ENCODE peak calls at places on chromosome 22, in six cellular contexts. N, Y, X, L, Z and O are unnamed samples.

GRCh38 chr22:50678651-50679521 is 6.3 kb downstream of the SHANK3 start:
- DNase-seq in Z (no peak), Y (no peak), N (no peak), X (no peak), L (no peak), O (peak)

GRCh38 chr22:23072035-23072910 is 2.0 kb downstream of the GNAZ start:
- DNase-seq in Z (no peak), N (peak), L (peak), Y (peak), X (no peak), O (peak)

GRCh38 chr22:27378343-27378800 is 423.2 kb downstream of the MN1 start:
- DNase-seq in X (no peak), N (no peak), Z (no peak), Y (no peak), L (no peak), O (no peak)

GRCh38 chr22:41943661-41944209 is 3.2 kb downstream of the CENPM start:
- DNase-seq in X (no peak), Z (no peak), L (no peak), Y (no peak), N (no peak), O (no peak)

GRCh38 chr22:29704528-29705285 is 15.1 kb upstream of the CABP7 start:
- DNase-seq in N (no peak), Z (peak), X (no peak), Y (no peak), L (no peak), O (no peak)

GRCh38 chr22:37542959-37543358 is 17.3 kb upstream of the CDC42EP1 start:
- DNase-seq in N (no peak), Z (no peak), X (no peak), Y (no peak), L (no peak), O (no peak)

GRCh38 chr22:36423461-36424404 is 36.0 kb upstream of the MYH9 start:
- DNase-seq in Z (no peak), Y (no peak), L (no peak), N (no peak), X (no peak), O (no peak)

GRCh38 chr22:43007519-43008102 is 7.3 kb downstream of the PACSIN2 start:
- DNase-seq in Z (no peak), X (peak), N (peak), L (peak), Y (no peak), O (peak)

GRCh38 chr22:17781319-17782031 is 7.2 kb upstream of the BID start:
- DNase-seq in N (no peak), Y (no peak), L (peak), Z (peak), X (peak), O (peak)

GRCh38 chr22:44351685-44352377 is 39.1 kb upstream of the SHISAL1 start:
- DNase-seq in L (peak), N (no peak), X (peak), Z (peak), Y (no peak), O (peak)

GRCh38 chr22:44304354-44304753 is 8.4 kb downstream of the SHISAL1 start:
- DNase-seq in L (no peak), X (no peak), Z (no peak), N (no peak), Y (no peak), O (no peak)

GRCh38 chr22:38724176-38724575 is 18.4 kb downstream of the GTPBP1 start:
- DNase-seq in L (peak), X (no peak), Y (peak), N (no peak), Z (no peak), O (peak)

GRCh38 chr22:43533131-43533530 is 121.3 kb downstream of the MPPED1 start:
- DNase-seq in X (no peak), N (no peak), Z (no peak), L (no peak), Y (no peak), O (peak)

GRCh38 chr22:47564651-47565050 is 802.2 kb downstream of the TBC1D22A start:
- DNase-seq in N (no peak), Y (no peak), Z (no peak), L (no peak), X (no peak), O (no peak)

GRCh38 chr22:19772422-19772672 is 11.8 kb downstream of the TBX1 start:
- DNase-seq in X (no peak), Z (no peak), N (no peak), L (peak), Y (no peak), O (no peak)

GRCh38 chr22:48096846-48097665 is 1334.6 kb downstream of the TBC1D22A start:
- DNase-seq in L (no peak), Y (no peak), X (no peak), N (no peak), Z (peak), O (no peak)

GRCh38 chr22:36773935-36774334 is 2.0 kb downstream of the IFT27 start:
- DNase-seq in L (no peak), X (no peak), Z (no peak), Y (no peak), N (no peak), O (no peak)

GRCh38 chr22:23217171-23218052 is 37.1 kb downstream of the BCR start:
- DNase-seq in X (no peak), L (peak), N (peak), Z (no peak), Y (no peak), O (no peak)

GRCh38 chr22:31126128-31126868 is 3.5 kb downstream of the INPP5J start:
- DNase-seq in Z (no peak), Y (no peak), L (no peak), N (no peak), X (no peak), O (no peak)

GRCh38 chr22:42933783-42934144 is 76.7 kb upstream of the ARFGAP3 start:
- DNase-seq in Y (no peak), X (peak), N (no peak), Z (no peak), L (no peak), O (no peak)

GRCh38 chr22:39306456-39307361 is 12.7 kb downstream of the RPL3 start:
- DNase-seq in X (no peak), Z (no peak), N (peak), L (no peak), Y (peak), O (no peak)

GRCh38 chr22:42680648-42681047 is 31.5 kb upstream of the CYB5R3 start:
- DNase-seq in Y (no peak), N (no peak), X (peak), Z (no peak), L (no peak), O (no peak)

GRCh38 chr22:45512363-45512762 is 9.7 kb downstream of the FBLN1 start:
- DNase-seq in L (no peak), Y (no peak), Z (no peak), N (no peak), X (no peak), O (no peak)

GRCh38 chr22:22431271-22432220 is 77.0 kb downstream of the ZNF280B start:
- DNase-seq in L (no peak), X (peak), Z (peak), N (peak), Y (peak), O (peak)

GRCh38 chr22:27961182-27961581 is 42.1 kb upstream of the PITPNB start:
- DNase-seq in Z (no peak), L (no peak), Y (no peak), X (no peak), N (no peak), O (no peak)

GRCh38 chr22:36580846-36581245 is 51.9 kb upstream of the EIF3D start:
- DNase-seq in X (no peak), L (peak), N (no peak), Y (no peak), Z (no peak), O (no peak)

GRCh38 chr22:46201059-46201757 is 48.9 kb downstream of the CDPF1 start:
- DNase-seq in X (no peak), N (no peak), Y (no peak), Z (no peak), L (no peak), O (no peak)

GRCh38 chr22:50612715-50613221 is 12.2 kb downstream of the MAPK8IP2 start:
- DNase-seq in Y (no peak), L (no peak), N (no peak), X (no peak), Z (no peak), O (peak)

GRCh38 chr22:41290262-41291221 is 4.6 kb upstream of the RANGAP1 start:
- DNase-seq in X (peak), N (no peak), Z (no peak), Y (no peak), L (no peak), O (no peak)

GRCh38 chr22:24003887-24004286 is 1.4 kb downstream of the GSTT4 start:
- DNase-seq in Y (no peak), N (no peak), X (no peak), L (no peak), Z (no peak), O (no peak)

GRCh38 chr22:44389926-44390925 is 77.5 kb upstream of the SHISAL1 start:
- DNase-seq in Y (no peak), N (peak), Z (no peak), L (peak), X (no peak), O (peak)

GRCh38 chr22:38313384-38313955 is 3.8 kb downstream of the CSNK1E start:
- DNase-seq in L (peak), Y (no peak), Z (no peak), X (peak), N (peak), O (no peak)

GRCh38 chr22:35549338-35549737 is 8.7 kb downstream of the RASD2 start:
- DNase-seq in N (no peak), L (no peak), Z (peak), X (no peak), Y (no peak), O (no peak)

GRCh38 chr22:26471522-26471921 is 12.1 kb downstream of the HPS4 start:
- DNase-seq in N (no peak), Y (no peak), X (no peak), Z (no peak), L (no peak), O (peak)

GRCh38 chr22:45977003-45977395 is at the start of gene WNT7B:
- DNase-seq in X (no peak), Z (no peak), N (peak), Y (no peak), L (no peak), O (peak)

GRCh38 chr22:48192920-48193319 is 1430.5 kb downstream of the TBC1D22A start:
- DNase-seq in X (no peak), L (no peak), Z (no peak), N (no peak), Y (no peak), O (no peak)

GRCh38 chr22:19663286-19663815 is 51.0 kb upstream of the SEPTIN5 start:
- DNase-seq in Y (no peak), N (peak), X (peak), Z (peak), L (no peak), O (peak)

GRCh38 chr22:29994027-29994715 is 86.1 kb upstream of the HORMAD2 start:
- DNase-seq in Z (no peak), N (no peak), L (no peak), Y (no peak), X (peak), O (no peak)

GRCh38 chr22:41856484-41856883 is 23.6 kb downstream of the SREBF2 start:
- DNase-seq in N (no peak), L (no peak), X (no peak), Z (no peak), Y (no peak), O (no peak)